ENCODE peak calls at places on chromosomes 7 and 10, in six cellular contexts. Q is prostate gland, J is esophagus squamous epithelium, X is ovary, D is heart left ventricle, E is IMR-90. Y is an unnamed sample.

GRCh38 chr7:155908385-155908784 is 96.1 kb upstream of the SHH start:
- DNase-seq in Q (no peak), E (no peak), D (no peak), J (no peak), X (no peak), Y (no peak)

GRCh38 chr7:1255083-1255816 is 22.6 kb downstream of the UNCX start:
- DNase-seq in J (no peak), E (no peak), X (no peak), D (no peak), Q (no peak), Y (no peak)

GRCh38 chr10:72276421-72277339 is 3.0 kb downstream of the DDIT4 start:
- DNase-seq in Q (no peak), J (no peak), E (peak; percentile 73), X (peak; percentile 59), D (no peak), Y (peak; percentile 32)

GRCh38 chr10:86361134-86362128 is 5.2 kb downstream of the GRID1 start:
- DNase-seq in J (no peak), X (no peak), Q (no peak), D (peak; percentile 32), E (no peak), Y (no peak)

GRCh38 chr7:66883716-66884115 is 37.3 kb upstream of the TMEM248 start:
- DNase-seq in D (no peak), E (peak; percentile 77), J (no peak), X (no peak), Q (no peak), Y (no peak)

GRCh38 chr7:8436965-8437364 is 3.6 kb downstream of the NXPH1 start:
- DNase-seq in E (no peak), Q (no peak), J (no peak), D (no peak), X (no peak), Y (no peak)

GRCh38 chr10:97542169-97543024 is 30.2 kb upstream of the ANKRD2 start:
- DNase-seq in E (peak; percentile 97), D (peak; percentile 74), J (peak; percentile 18), Q (peak; percentile 60), X (peak; percentile 88), Y (peak; percentile 74)

GRCh38 chr10:75111906-75112703 is 649 bp downstream of the SAMD8 start:
- DNase-seq in J (no peak), X (peak; percentile 62), Q (peak; percentile 41), E (peak; percentile 50), D (peak; percentile 53), Y (peak; percentile 44)

GRCh38 chr7:96649981-96650380 is 59.7 kb downstream of the SEM1 start:
- DNase-seq in X (no peak), D (no peak), J (no peak), Q (no peak), E (peak; percentile 49), Y (no peak)

GRCh38 chr7:75937958-75938786 is 23.2 kb downstream of the POR start:
- DNase-seq in X (peak; percentile 38), J (no peak), Q (no peak), E (peak; percentile 96), D (peak; percentile 68), Y (no peak)

GRCh38 chr7:90345548-90346319 is 782 bp upstream of the GTPBP10 start:
- DNase-seq in Q (peak; percentile 27), X (no peak), E (peak; percentile 42), D (no peak), J (no peak), Y (no peak)

GRCh38 chr10:10891437-10891836 is 126.2 kb upstream of the CELF2 start:
- DNase-seq in E (peak; percentile 90), D (no peak), J (no peak), Q (no peak), X (no peak), Y (no peak)

GRCh38 chr10:106672517-106673175 is 491.9 kb downstream of the SORCS1 start:
- DNase-seq in E (no peak), Q (no peak), J (no peak), X (no peak), D (no peak), Y (no peak)

GRCh38 chr7:35776686-35777085 is 24.2 kb upstream of the SEPTIN7 start:
- DNase-seq in E (no peak), J (no peak), X (no peak), Q (no peak), D (no peak), Y (no peak)

GRCh38 chr10:123327450-123327849 is 173.2 kb downstream of the BUB3 start:
- DNase-seq in X (no peak), D (no peak), E (no peak), J (no peak), Q (no peak), Y (no peak)
- H3K4me3 ChIP-seq in X (no peak overlapping the region), D (no peak overlapping the region), E (no peak overlapping the region), J (no peak overlapping the region), Q (no peak overlapping the region), Y (no peak overlapping the region)

GRCh38 chr10:49348593-49348992 is 47.3 kb downstream of the DRGX start:
- DNase-seq in D (no peak), X (no peak), E (no peak), J (no peak), Q (no peak), Y (no peak)
- TF ChIP-seq CTCF in D (no peak), X (no peak), E (no peak), J (no peak), Q (no peak), Y (no peak)

GRCh38 chr10:121486906-121487305 is 111.3 kb downstream of the FGFR2 start:
- DNase-seq in X (no peak), D (no peak), J (no peak), Q (no peak), E (no peak), Y (no peak)

GRCh38 chr10:121485443-121486139 is 112.7 kb downstream of the FGFR2 start:
- DNase-seq in Q (no peak), J (no peak), E (no peak), D (no peak), X (no peak), Y (no peak)

GRCh38 chr10:121495719-121496118 is 102.5 kb downstream of the FGFR2 start:
- DNase-seq in Q (peak; percentile 37), E (no peak), X (no peak), D (no peak), J (no peak), Y (no peak)

GRCh38 chr10:121494296-121494695 is 103.9 kb downstream of the FGFR2 start:
- DNase-seq in D (no peak), E (no peak), J (no peak), X (no peak), Q (no peak), Y (no peak)

DNA sequence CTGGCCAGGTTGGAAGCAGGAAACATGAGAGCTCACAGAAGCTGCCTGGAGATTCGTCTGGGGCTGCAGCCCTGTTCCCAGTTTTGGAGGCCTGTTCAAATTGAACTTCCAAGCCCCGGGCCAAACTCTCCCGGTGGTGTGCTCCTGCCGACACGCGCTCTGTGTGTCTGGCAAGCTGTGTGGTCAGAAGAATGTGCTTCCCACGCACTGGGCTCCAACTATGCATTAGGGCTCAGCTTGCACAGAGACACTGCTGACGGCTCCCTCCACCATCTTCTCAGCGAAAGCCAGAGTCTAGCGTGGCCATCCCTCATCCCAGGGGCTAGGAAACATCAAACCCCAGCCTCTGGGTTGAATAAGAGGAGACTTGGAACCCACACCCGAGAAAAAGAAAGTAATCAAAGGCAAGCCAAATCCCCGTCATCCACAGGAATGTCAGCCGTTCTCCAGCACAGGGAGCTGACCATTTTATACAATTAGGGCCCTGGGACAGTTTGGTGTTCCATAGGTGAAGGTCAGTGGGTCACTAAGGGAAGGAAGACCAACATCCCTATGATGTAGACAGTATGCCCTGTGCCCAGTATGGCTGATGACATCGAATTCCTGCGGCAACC is 107.2 kb downstream of the FGFR2 start:
- DNase-seq in J (no peak), Q (no peak), X (peak; percentile 65), D (peak; percentile 35), E (no peak), Y (peak; percentile 57)
- TF ChIP-seq POLR2A in J (no peak), Q (no peak), X (no peak), D (no peak), E (no peak), Y (no peak)

DNA sequence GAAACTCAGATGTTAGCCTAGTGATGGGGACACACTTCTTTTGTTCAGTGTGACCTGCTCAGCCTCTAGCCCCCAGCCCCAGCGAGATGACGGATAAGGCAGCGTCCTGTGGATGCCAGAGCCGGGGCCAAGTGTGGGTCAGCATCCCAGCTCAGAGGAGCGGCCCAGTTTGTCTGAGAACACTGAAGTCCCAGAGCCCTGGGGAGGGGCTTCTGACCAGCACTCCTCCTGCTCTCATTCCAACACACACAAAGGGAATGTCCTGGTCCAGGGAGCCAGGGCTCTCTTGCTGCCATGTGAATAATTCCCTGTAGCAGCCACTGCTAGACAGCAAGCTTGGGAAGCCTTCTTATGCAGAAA is 4.5 kb upstream of the ATP6V0E2 start:
- DNase-seq in E (no peak), J (no peak), D (no peak), Q (no peak), X (no peak), Y (no peak)
- H3K4me3 ChIP-seq in E (no peak overlapping the region), J (no peak overlapping the region), D (no peak overlapping the region), Q (no peak overlapping the region), X (no peak overlapping the region), Y (no peak overlapping the region)

DNA sequence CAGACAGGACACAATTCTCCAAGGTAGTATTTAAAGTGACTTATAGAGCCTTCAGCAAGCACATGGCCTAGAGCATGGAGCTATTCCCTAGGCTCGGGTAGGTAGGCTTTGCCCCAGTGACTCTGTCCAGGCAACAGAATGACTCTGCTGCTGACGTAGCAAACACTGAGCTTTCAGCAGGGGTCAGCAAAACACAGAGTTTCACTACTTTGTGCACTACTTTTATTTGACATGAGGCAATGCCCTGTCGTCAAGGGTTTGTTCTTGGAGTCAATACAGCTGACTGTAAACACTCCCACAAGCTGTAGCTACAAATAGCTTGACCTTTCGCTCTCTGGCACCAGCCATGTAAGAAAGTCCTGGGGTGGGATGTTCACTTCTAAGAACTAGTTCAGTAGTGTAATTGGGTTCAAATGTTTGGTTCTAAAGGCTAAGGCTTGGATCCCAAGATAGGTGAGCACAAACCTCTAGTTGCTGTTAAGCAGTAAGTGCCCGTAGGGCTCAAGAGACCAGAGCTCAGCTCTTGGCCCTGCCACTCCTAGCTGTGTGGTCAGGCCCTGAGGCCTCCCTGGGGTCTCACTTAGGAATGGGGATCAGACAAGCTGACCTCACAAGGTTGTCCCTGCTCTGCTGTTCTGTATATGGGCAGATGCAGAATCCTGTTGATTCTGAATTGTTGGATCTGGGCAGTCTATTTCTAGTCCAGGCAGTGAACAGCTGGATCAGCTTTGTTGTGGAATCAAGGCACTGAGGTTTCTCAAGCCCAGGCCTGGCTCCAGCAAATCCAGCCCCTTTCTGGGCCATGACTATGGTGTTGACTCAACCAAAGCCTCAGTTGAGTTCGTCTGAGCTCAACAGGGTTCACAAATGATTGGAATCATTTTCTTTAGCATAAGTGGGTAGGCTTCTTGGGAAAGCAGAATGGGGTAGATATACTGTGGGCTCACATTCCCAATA is 10.7 kb downstream of the NODAL start:
- DNase-seq in Q (peak; percentile 14), X (peak; percentile 76), D (peak; percentile 68), J (no peak), E (peak; percentile 87), Y (no peak)
- TF ChIP-seq CTCF in Q (no peak), X (peak; percentile 31), D (peak; percentile 11), J (no peak), E (peak; percentile 33), Y (no peak)

GRCh38 chr10:101060951-101061813 is 607 bp upstream of the KAZALD1 start:
- DNase-seq in J (peak; percentile 73), E (peak; percentile 91), Q (peak; percentile 90), D (peak; percentile 97), X (peak; percentile 91), Y (peak; percentile 88)
- TF ChIP-seq POLR2A in J (no peak), E (peak; percentile 82), Q (peak; percentile 67), D (no peak), X (no peak), Y (no peak)

GRCh38 chr10:14840178-14840577 is 2.1 kb downstream of the HSPA14 start:
- DNase-seq in E (no peak), Q (no peak), X (no peak), J (no peak), D (no peak), Y (no peak)
- H3K4me3 ChIP-seq in E (no peak overlapping the region), Q (no peak overlapping the region), X (no peak overlapping the region), J (no peak overlapping the region), D (no peak overlapping the region), Y (no peak overlapping the region)